ENCODE peak calls at places on chromosomes 6 and 20, in nine cellular contexts. A is SW 1271; O is stimulated activated CD4-positive, alpha-beta T cell treated with anti-CD3 and anti-CD28 coated beads, Interleukin-12 subunit alpha, Interleukin-12 subunit beta, amount 100 ng/mL, for 4 hours; Y is Right ventricle myocardium superior; J is non-pigmented ciliary epithelial cell; Q is upper lobe of right lung; D is mucosa of gallbladder; L is naive thymus-derived CD8-positive, alpha-beta T cell; P is transverse colon. M is an unnamed sample.

GRCh38 chr6:150196942-150197745 is 54.3 kb downstream of the PPP1R14C start:
- DNase-seq in A (no peak), O (no peak), Y (no peak), J (no peak), Q (no peak), D (no peak), L (no peak), P (peak), M (no peak)

GRCh38 chr6:155530219-155530834 is 74.7 kb upstream of the NOX3 start:
- DNase-seq in A (peak), O (no peak), Y (no peak), J (peak), Q (no peak), D (no peak), L (no peak), P (no peak), M (peak)

GRCh38 chr6:46921731-46922130 is at the start of gene ADGRF5:
- DNase-seq in A (no peak), O (no peak), Y (no peak), J (no peak), Q (peak), D (no peak), L (no peak), P (no peak), M (no peak)

GRCh38 chr6:134357110-134357509 is 39.2 kb upstream of the SGK1 start:
- DNase-seq in A (no peak), O (no peak), Y (no peak), J (no peak), Q (no peak), D (no peak), L (no peak), P (no peak), M (no peak)

GRCh38 chr20:47274449-47275108 is 81.9 kb downstream of the ZMYND8 start:
- DNase-seq in A (peak), O (no peak), Y (no peak), J (peak), Q (no peak), D (no peak), L (no peak), P (no peak), M (no peak)

GRCh38 chr6:152089992-152090391 is 282.5 kb downstream of the ESR1 start:
- DNase-seq in A (no peak), O (no peak), Y (peak), J (no peak), Q (no peak), D (no peak), L (no peak), P (no peak), M (no peak)

GRCh38 chr6:18530201-18530600 is 143.1 kb downstream of the RNF144B start:
- DNase-seq in A (no peak), O (no peak), Y (no peak), J (no peak), Q (no peak), D (no peak), L (no peak), P (no peak), M (no peak)

GRCh38 chr20:45444050-45444449 is 25.5 kb upstream of the WFDC2 start:
- DNase-seq in A (no peak), O (no peak), Y (no peak), J (no peak), Q (no peak), D (no peak), L (peak), P (no peak), M (no peak)

GRCh38 chr20:22449115-22449973 is 135.0 kb downstream of the FOXA2 start:
- DNase-seq in A (no peak), O (no peak), Y (no peak), J (no peak), Q (no peak), D (no peak), L (no peak), P (no peak), M (no peak)

GRCh38 chr6:125003070-125003469 is 40.8 kb downstream of the RNF217 start:
- DNase-seq in A (no peak), O (no peak), Y (no peak), J (no peak), Q (no peak), D (no peak), L (no peak), P (no peak), M (no peak)

GRCh38 chr6:43246301-43247114 is 3.2 kb downstream of the TTBK1 start:
- DNase-seq in A (no peak), O (no peak), Y (peak), J (no peak), Q (peak), D (peak), L (no peak), P (peak), M (no peak)

GRCh38 chr20:58839474-58839874 is 11.2 kb downstream of the GNAS-AS1 start:
- DNase-seq in A (no peak), O (peak), Y (peak), J (no peak), Q (no peak), D (no peak), L (peak), P (no peak), M (no peak)

GRCh38 chr6:48817714-48818113 is 645.3 kb downstream of the MMUT start:
- DNase-seq in A (no peak), O (no peak), Y (no peak), J (no peak), Q (no peak), D (no peak), L (no peak), P (no peak), M (no peak)

GRCh38 chr6:43940393-43941087 is 170.5 kb downstream of the VEGFA start:
- DNase-seq in A (no peak), O (no peak), Y (no peak), J (no peak), Q (no peak), D (no peak), L (no peak), P (no peak), M (no peak)

GRCh38 chr6:53730767-53731166 is 64.0 kb upstream of the LRRC1 start:
- DNase-seq in A (no peak), O (no peak), Y (no peak), J (no peak), Q (no peak), D (no peak), L (no peak), P (no peak), M (no peak)

GRCh38 chr6:1864496-1864895 is 254.8 kb downstream of the FOXC1 start:
- DNase-seq in A (no peak), O (no peak), Y (no peak), J (no peak), Q (no peak), D (no peak), L (no peak), P (no peak), M (no peak)

GRCh38 chr6:158316022-158316421 is 3.8 kb downstream of the TULP4 start:
- DNase-seq in A (no peak), O (no peak), Y (no peak), J (no peak), Q (no peak), D (no peak), L (no peak), P (no peak), M (no peak)

GRCh38 chr20:42483694-42484303 is 705.9 kb downstream of the PTPRT start:
- DNase-seq in A (no peak), O (no peak), Y (no peak), J (no peak), Q (no peak), D (no peak), L (no peak), P (peak), M (no peak)

GRCh38 chr6:2750832-2751231 is at the start of gene MYLK4:
- DNase-seq in A (no peak), O (no peak), Y (no peak), J (no peak), Q (no peak), D (no peak), L (no peak), P (no peak), M (no peak)

GRCh38 chr6:88708197-88708744 is 255.1 kb downstream of the RNGTT start:
- DNase-seq in A (no peak), O (no peak), Y (no peak), J (no peak), Q (no peak), D (no peak), L (no peak), P (no peak), M (no peak)

GRCh38 chr6:114569643-114570042 is 226.8 kb upstream of the HS3ST5 start:
- DNase-seq in A (no peak), O (no peak), Y (no peak), J (no peak), Q (no peak), D (no peak), L (no peak), P (no peak), M (no peak)

GRCh38 chr6:67663105-67663895 is 971.8 kb upstream of the ADGRB3 start:
- DNase-seq in A (no peak), O (no peak), Y (no peak), J (no peak), Q (no peak), D (no peak), L (no peak), P (no peak), M (no peak)

GRCh38 chr6:32799168-32799567 is 17.6 kb downstream of the HLA-DOB start:
- DNase-seq in A (no peak), O (no peak), Y (no peak), J (no peak), Q (no peak), D (no peak), L (no peak), P (no peak), M (no peak)

GRCh38 chr6:156779206-156780116 is 2.3 kb downstream of the ARID1B start:
- DNase-seq in A (peak), O (peak), Y (peak), J (no peak), Q (peak), D (peak), L (peak), P (peak), M (peak)

GRCh38 chr6:133724726-133725125 is 164.2 kb upstream of the TCF21 start:
- DNase-seq in A (peak), O (no peak), Y (no peak), J (no peak), Q (no peak), D (no peak), L (no peak), P (no peak), M (no peak)

GRCh38 chr6:13229205-13230085 is 98.9 kb downstream of the TBC1D7 start:
- DNase-seq in A (no peak), O (no peak), Y (no peak), J (no peak), Q (no peak), D (no peak), L (no peak), P (no peak), M (no peak)

GRCh38 chr6:141719476-141719875 is 413.2 kb upstream of the GJE1 start:
- DNase-seq in A (no peak), O (no peak), Y (no peak), J (no peak), Q (no peak), D (no peak), L (no peak), P (no peak), M (no peak)

GRCh38 chr20:3890999-3891929 is 2.1 kb downstream of the PANK2 start:
- DNase-seq in A (no peak), O (no peak), Y (no peak), J (no peak), Q (peak), D (no peak), L (no peak), P (no peak), M (no peak)

GRCh38 chr20:33277471-33278441 is 5.3 kb upstream of the BPIFB1 start:
- DNase-seq in A (no peak), O (no peak), Y (no peak), J (no peak), Q (no peak), D (peak), L (no peak), P (no peak), M (no peak)

GRCh38 chr20:32164984-32165735 is 42.4 kb downstream of the PLAGL2 start:
- DNase-seq in A (no peak), O (no peak), Y (no peak), J (no peak), Q (peak), D (no peak), L (no peak), P (no peak), M (no peak)

GRCh38 chr20:61455508-61456215 is 203.6 kb downstream of the CDH4 start:
- DNase-seq in A (no peak), O (no peak), Y (no peak), J (no peak), Q (no peak), D (no peak), L (no peak), P (no peak), M (no peak)

GRCh38 chr20:53839423-53840176 is 230.8 kb downstream of the BCAS1 start:
- DNase-seq in A (no peak), O (no peak), Y (peak), J (no peak), Q (no peak), D (peak), L (peak), P (peak), M (peak)

GRCh38 chr6:159727717-159728440 is 573 bp downstream of the WTAP start:
- DNase-seq in A (peak), O (no peak), Y (no peak), J (no peak), Q (no peak), D (no peak), L (no peak), P (no peak), M (peak)